ENCODE peak calls at places on chromosomes 13 and 19, in four cellular contexts. One of them, this sample, is unnamed.
A peak's percentile ranks its signal among the peaks of the same experiment; 100 is the strongest.

GRCh38 chr13:104796581-104796980 is 1730.4 kb upstream of the SLC10A2 start:
- DNase-seq in PC-3: no peak
- DNase-seq in RWPE2: no peak
- DNase-seq in heart right ventricle: no peak
- DNase-seq in this sample: no peak

GRCh38 chr19:8640402-8641004 is 10.1 kb downstream of the NFILZ start:
- DNase-seq in PC-3: no peak
- DNase-seq in RWPE2: no peak
- DNase-seq in heart right ventricle: peak; percentile 18
- DNase-seq in this sample: no peak

GRCh38 chr13:110523838-110524237 is 37.7 kb downstream of the RAB20 start:
- DNase-seq in PC-3: no peak
- DNase-seq in RWPE2: no peak
- DNase-seq in heart right ventricle: no peak
- DNase-seq in this sample: no peak

GRCh38 chr13:45705145-45705695 is 3.1 kb downstream of the CBY2 start:
- DNase-seq in PC-3: no peak
- DNase-seq in RWPE2: no peak
- DNase-seq in heart right ventricle: no peak
- DNase-seq in this sample: no peak

GRCh38 chr13:26482451-26483197 is 74.9 kb upstream of the WASF3 start:
- DNase-seq in PC-3: peak; percentile 82
- DNase-seq in RWPE2: no peak
- DNase-seq in heart right ventricle: no peak
- DNase-seq in this sample: no peak

GRCh38 chr19:6925801-6926751 is 38.7 kb downstream of the ADGRE1 start:
- DNase-seq in PC-3: peak; percentile 60
- DNase-seq in RWPE2: no peak
- DNase-seq in heart right ventricle: no peak
- DNase-seq in this sample: no peak

GRCh38 chr19:16457195-16457953 is 14.4 kb downstream of the EPS15L1 start:
- DNase-seq in PC-3: peak; percentile 5
- DNase-seq in RWPE2: no peak
- DNase-seq in heart right ventricle: peak; percentile 66
- DNase-seq in this sample: no peak

GRCh38 chr19:29655648-29656335 is 9.5 kb upstream of the PLEKHF1 start:
- DNase-seq in PC-3: no peak
- DNase-seq in RWPE2: no peak
- DNase-seq in heart right ventricle: no peak
- DNase-seq in this sample: no peak

GRCh38 chr13:26377038-26377437 is 123.1 kb downstream of the CDK8 start:
- DNase-seq in PC-3: peak; percentile 44
- DNase-seq in RWPE2: no peak
- DNase-seq in heart right ventricle: no peak
- DNase-seq in this sample: no peak

GRCh38 chr13:73608731-73609485 is 525.3 kb downstream of the KLF12 start:
- DNase-seq in PC-3: no peak
- DNase-seq in RWPE2: no peak
- DNase-seq in heart right ventricle: no peak
- DNase-seq in this sample: no peak

GRCh38 chr19:7869453-7869909 is 4.7 kb downstream of the PRR36 start:
- DNase-seq in PC-3: peak; percentile 80
- DNase-seq in RWPE2: peak; percentile 75
- DNase-seq in heart right ventricle: peak; percentile 66
- DNase-seq in this sample: no peak

GRCh38 chr19:50427997-50428425 is 4.7 kb upstream of the MYBPC2 start:
- DNase-seq in PC-3: no peak
- DNase-seq in RWPE2: no peak
- DNase-seq in heart right ventricle: peak; percentile 85
- DNase-seq in this sample: peak; percentile 39

GRCh38 chr13:109307027-109307426 is 479.4 kb downstream of the IRS2 start:
- DNase-seq in PC-3: no peak
- DNase-seq in RWPE2: no peak
- DNase-seq in heart right ventricle: no peak
- DNase-seq in this sample: no peak

GRCh38 chr19:57389194-57389729 is 392 bp upstream of the ZNF548 start:
- DNase-seq in PC-3: no peak
- DNase-seq in RWPE2: no peak
- DNase-seq in heart right ventricle: no peak
- DNase-seq in this sample: no peak

GRCh38 chr13:36796052-36796451 is 23.0 kb upstream of the RFXAP start:
- DNase-seq in PC-3: no peak
- DNase-seq in RWPE2: no peak
- DNase-seq in heart right ventricle: no peak
- DNase-seq in this sample: no peak

GRCh38 chr13:32453981-32454380 is 26.1 kb upstream of the N4BP2L1 start:
- DNase-seq in PC-3: no peak
- DNase-seq in RWPE2: no peak
- DNase-seq in heart right ventricle: no peak
- DNase-seq in this sample: no peak

GRCh38 chr19:40627486-40628279 is 26.5 kb downstream of the LTBP4 start:
- DNase-seq in PC-3: no peak
- DNase-seq in RWPE2: no peak
- DNase-seq in heart right ventricle: no peak
- DNase-seq in this sample: no peak

GRCh38 chr19:4310247-4311121 is 6.1 kb downstream of the FSD1 start:
- DNase-seq in PC-3: peak; percentile 22
- DNase-seq in RWPE2: no peak
- DNase-seq in heart right ventricle: no peak
- DNase-seq in this sample: no peak

GRCh38 chr19:54448037-54448773 is 794 bp upstream of the LENG8 start:
- DNase-seq in PC-3: peak; percentile 54
- DNase-seq in RWPE2: no peak
- DNase-seq in heart right ventricle: no peak
- DNase-seq in this sample: no peak

GRCh38 chr13:97284558-97284957 is 62.4 kb downstream of the MBNL2 start:
- DNase-seq in PC-3: no peak
- DNase-seq in RWPE2: no peak
- DNase-seq in heart right ventricle: no peak
- DNase-seq in this sample: no peak

GRCh38 chr13:73820688-73821087 is 313.5 kb downstream of the KLF12 start:
- DNase-seq in PC-3: no peak
- DNase-seq in RWPE2: no peak
- DNase-seq in heart right ventricle: no peak
- DNase-seq in this sample: no peak

GRCh38 chr19:48556163-48556562 is 4.2 kb downstream of the SULT2B1 start:
- DNase-seq in PC-3: peak; percentile 72
- DNase-seq in RWPE2: no peak
- DNase-seq in heart right ventricle: no peak
- DNase-seq in this sample: no peak

GRCh38 chr19:31349160-31349881 is at the start of gene TSHZ3:
- DNase-seq in PC-3: peak; percentile 10
- DNase-seq in RWPE2: peak; percentile 81
- DNase-seq in heart right ventricle: peak; percentile 82
- DNase-seq in this sample: no peak

GRCh38 chr19:49809155-49809986 is 3.7 kb downstream of the FUZ start:
- DNase-seq in PC-3: peak; percentile 36
- DNase-seq in RWPE2: no peak
- DNase-seq in heart right ventricle: peak; percentile 75
- DNase-seq in this sample: no peak

GRCh38 chr13:28219408-28220099 is 81.2 kb downstream of the PAN3 start:
- DNase-seq in PC-3: no peak
- DNase-seq in RWPE2: no peak
- DNase-seq in heart right ventricle: no peak
- DNase-seq in this sample: no peak

GRCh38 chr13:54750521-54750920 is 1721.9 kb downstream of the OLFM4 start:
- DNase-seq in PC-3: no peak
- DNase-seq in RWPE2: no peak
- DNase-seq in heart right ventricle: no peak
- DNase-seq in this sample: no peak

GRCh38 chr19:3671680-3672574 is 28.3 kb downstream of the PIP5K1C start:
- DNase-seq in PC-3: no peak
- DNase-seq in RWPE2: no peak
- DNase-seq in heart right ventricle: no peak
- DNase-seq in this sample: no peak

GRCh38 chr13:89831157-89831556 is 1516.3 kb upstream of the MIR17HG start:
- DNase-seq in PC-3: no peak
- DNase-seq in RWPE2: no peak
- DNase-seq in heart right ventricle: no peak
- DNase-seq in this sample: no peak

GRCh38 chr13:80211573-80211972 is 129.4 kb downstream of the SPRY2 start:
- DNase-seq in PC-3: no peak
- DNase-seq in RWPE2: no peak
- DNase-seq in heart right ventricle: no peak
- DNase-seq in this sample: no peak

GRCh38 chr13:53782400-53783030 is 753.9 kb downstream of the OLFM4 start:
- DNase-seq in PC-3: peak; percentile 67
- DNase-seq in RWPE2: no peak
- DNase-seq in heart right ventricle: no peak
- DNase-seq in this sample: peak; percentile 19

GRCh38 chr13:78603240-78603947 is at the start of gene POU4F1:
- DNase-seq in PC-3: no peak
- DNase-seq in RWPE2: no peak
- DNase-seq in heart right ventricle: peak; percentile 33
- DNase-seq in this sample: no peak

GRCh38 chr19:34994643-34995471 is 5.3 kb upstream of the GRAMD1A start:
- DNase-seq in PC-3: peak; percentile 69
- DNase-seq in RWPE2: no peak
- DNase-seq in heart right ventricle: no peak
- DNase-seq in this sample: no peak

GRCh38 chr13:93554514-93554913 is 327.9 kb downstream of the GPC6 start:
- DNase-seq in PC-3: no peak
- DNase-seq in RWPE2: no peak
- DNase-seq in heart right ventricle: no peak
- DNase-seq in this sample: no peak

GRCh38 chr19:3785464-3785937 is 680 bp downstream of the MATK start:
- DNase-seq in PC-3: no peak
- DNase-seq in RWPE2: peak; percentile 34
- DNase-seq in heart right ventricle: no peak
- DNase-seq in this sample: no peak

GRCh38 chr13:21138561-21138960 is 37.8 kb downstream of the SKA3 start:
- DNase-seq in PC-3: no peak
- DNase-seq in RWPE2: no peak
- DNase-seq in heart right ventricle: no peak
- DNase-seq in this sample: no peak

DNA sequence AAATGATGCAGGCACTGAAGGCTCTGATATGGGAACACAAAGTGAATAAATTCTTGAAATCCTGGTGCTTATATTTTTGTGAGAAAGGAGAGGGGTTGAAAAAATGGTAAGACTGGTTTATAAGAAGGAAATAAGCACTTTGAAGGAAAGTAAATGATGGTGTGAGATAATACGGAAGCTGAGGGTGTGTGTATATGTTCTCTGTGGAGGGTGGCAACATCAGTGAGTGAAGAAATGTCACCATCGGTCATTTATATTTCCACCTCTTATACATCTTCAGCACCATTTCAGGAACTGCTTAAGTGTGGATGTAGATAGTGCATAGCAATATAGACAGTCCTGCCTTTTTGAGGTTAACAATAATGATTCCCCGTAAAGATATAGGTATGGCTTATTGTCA is 17.5 kb downstream of the ZNF136 start:
- DNase-seq in PC-3: no peak
- DNase-seq in RWPE2: no peak
- DNase-seq in heart right ventricle: no peak
- DNase-seq in this sample: no peak
- H3K4me3 ChIP-seq in PC-3: no peak overlapping the region
- H3K4me3 ChIP-seq in RWPE2: no peak overlapping the region
- H3K4me3 ChIP-seq in heart right ventricle: no peak overlapping the region
- H3K4me3 ChIP-seq in this sample: no peak overlapping the region

GRCh38 chr13:101570410-101570809 is 117.9 kb downstream of the ITGBL1 start:
- DNase-seq in PC-3: peak; percentile 86
- DNase-seq in RWPE2: no peak
- DNase-seq in heart right ventricle: no peak
- DNase-seq in this sample: no peak
- H3K27me3 ChIP-seq in PC-3: no peaks in the 10 kb centered on the region
- H3K27me3 ChIP-seq in RWPE2: no peaks in the 10 kb centered on the region
- H3K27me3 ChIP-seq in heart right ventricle: no peaks in the 10 kb centered on the region
- H3K27me3 ChIP-seq in this sample: no peaks in the 10 kb centered on the region

GRCh38 chr13:39284801-39285388 is 246.6 kb downstream of the NHLRC3 start:
- DNase-seq in PC-3: no peak
- DNase-seq in RWPE2: no peak
- DNase-seq in heart right ventricle: no peak
- DNase-seq in this sample: no peak
- TF ChIP-seq CTCF in PC-3: peak; percentile 25
- TF ChIP-seq CTCF in RWPE2: no peak
- TF ChIP-seq CTCF in heart right ventricle: no peak
- TF ChIP-seq CTCF in this sample: no peak

GRCh38 chr19:18896421-18896841 is 473 bp upstream of the CERS1 start:
- DNase-seq in PC-3: peak; percentile 26
- DNase-seq in RWPE2: no peak
- DNase-seq in heart right ventricle: no peak
- DNase-seq in this sample: no peak

GRCh38 chr19:18894254-18895037 is 1.5 kb downstream of the CERS1 start:
- DNase-seq in PC-3: no peak
- DNase-seq in RWPE2: no peak
- DNase-seq in heart right ventricle: no peak
- DNase-seq in this sample: no peak

GRCh38 chr19:18893573-18894253 is 2.2 kb downstream of the CERS1 start:
- DNase-seq in PC-3: no peak
- DNase-seq in RWPE2: no peak
- DNase-seq in heart right ventricle: no peak
- DNase-seq in this sample: no peak

GRCh38 chr19:18895828-18896341 is at the start of gene CERS1:
- DNase-seq in PC-3: no peak
- DNase-seq in RWPE2: no peak
- DNase-seq in heart right ventricle: no peak
- DNase-seq in this sample: no peak

GRCh38 chr19:18895038-18895827 is 725 bp downstream of the CERS1 start:
- DNase-seq in PC-3: peak; percentile 53
- DNase-seq in RWPE2: no peak
- DNase-seq in heart right ventricle: no peak
- DNase-seq in this sample: no peak
- H3K4me3 ChIP-seq in PC-3: peak overlapping the region; percentile 60
- H3K4me3 ChIP-seq in RWPE2: peak overlapping the region; percentile 48
- H3K4me3 ChIP-seq in heart right ventricle: peak overlapping the region; percentile 63
- H3K4me3 ChIP-seq in this sample: peak overlapping the region; percentile 42

DNA sequence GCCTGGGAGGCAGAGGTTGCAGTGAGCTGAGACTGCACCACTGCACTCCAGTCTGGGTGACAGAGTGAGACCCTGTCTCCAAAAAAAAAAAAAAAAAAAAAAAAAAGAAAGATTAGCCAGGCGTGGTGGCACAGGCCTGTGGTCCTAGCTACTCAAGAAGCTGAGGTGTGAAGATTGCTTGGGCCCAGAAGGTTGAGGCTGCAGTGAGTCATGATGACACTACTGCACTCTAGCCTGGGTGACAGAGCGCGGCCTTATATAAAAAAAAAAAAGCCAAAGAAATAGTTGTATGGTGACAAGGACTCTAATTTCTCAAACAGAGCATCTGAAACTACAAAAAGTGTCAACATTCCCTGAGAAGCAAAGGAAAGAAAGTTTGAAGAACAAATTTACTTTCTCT is 3.4 kb downstream of the PBX4 start:
- DNase-seq in PC-3: peak; percentile 80
- DNase-seq in RWPE2: no peak
- DNase-seq in heart right ventricle: no peak
- DNase-seq in this sample: no peak
- H3K27me3 ChIP-seq in PC-3: no peaks in the 10 kb centered on the region
- H3K27me3 ChIP-seq in RWPE2: no peaks in the 10 kb centered on the region
- H3K27me3 ChIP-seq in heart right ventricle: peaks cover 21% of the 10 kb centered on the region
- H3K27me3 ChIP-seq in this sample: no peaks in the 10 kb centered on the region